ENCODE peak calls at places on chromosomes 13 and 19, in six cellular contexts. C is stimulated activated CD8-positive, alpha-beta memory T cell treated with anti-CD3 and anti-CD28 coated beads, Interleukin-2, amount 100 ng/mL, for 48 hours; O is nephron progenitor cell; B is NCI-H1048; Y is NCI-H524; F is body of pancreas. P is an unnamed sample.

GRCh38 chr19:39566064-39566463 is 26.1 kb upstream of the EID2 start:
- DNase-seq in C (no peak), O (no peak), B (no peak), Y (no peak), F (no peak), P (no peak)

GRCh38 chr13:45934283-45934682 is 82.7 kb upstream of the SIAH3 start:
- DNase-seq in C (no peak), O (no peak), B (no peak), Y (no peak), F (no peak), P (no peak)

GRCh38 chr13:23755040-23755439 is 134.2 kb downstream of the MIPEP start:
- DNase-seq in C (no peak), O (no peak), B (no peak), Y (no peak), F (no peak), P (no peak)

GRCh38 chr13:31424130-31424729 is 224.5 kb downstream of the B3GLCT start:
- DNase-seq in C (peak), O (peak), B (no peak), Y (peak), F (peak), P (peak)

GRCh38 chr13:109297628-109298027 is 488.8 kb downstream of the IRS2 start:
- DNase-seq in C (no peak), O (no peak), B (no peak), Y (no peak), F (no peak), P (no peak)

GRCh38 chr13:90091611-90092010 is 1255.9 kb upstream of the MIR17HG start:
- DNase-seq in C (no peak), O (no peak), B (no peak), Y (no peak), F (no peak), P (no peak)

GRCh38 chr19:12333162-12334159 is at the start of gene ZNF563:
- DNase-seq in C (peak), O (peak), B (peak), Y (peak), F (peak), P (peak)

GRCh38 chr19:55358493-55358892 is 4.0 kb upstream of the COX6B2 start:
- DNase-seq in C (no peak), O (no peak), B (no peak), Y (no peak), F (no peak), P (no peak)

GRCh38 chr19:39670998-39671397 is 15.3 kb downstream of the LGALS16 start:
- DNase-seq in C (no peak), O (no peak), B (no peak), Y (no peak), F (no peak), P (no peak)

GRCh38 chr13:32594339-32594738 is 8.1 kb downstream of the PDS5B start:
- DNase-seq in C (no peak), O (no peak), B (no peak), Y (no peak), F (no peak), P (no peak)

GRCh38 chr19:13796301-13797057 is 1.2 kb downstream of the ZSWIM4 start:
- DNase-seq in C (no peak), O (peak), B (no peak), Y (no peak), F (peak), P (no peak)

GRCh38 chr13:65881561-65882155 is 1348.5 kb downstream of the PCDH9 start:
- DNase-seq in C (no peak), O (no peak), B (no peak), Y (no peak), F (no peak), P (no peak)

GRCh38 chr19:56748443-56748842 is 76.9 kb upstream of the ZNF835 start:
- DNase-seq in C (no peak), O (no peak), B (no peak), Y (no peak), F (no peak), P (no peak)

GRCh38 chr13:19860884-19861655 is 2.4 kb downstream of the ZMYM5 start:
- DNase-seq in C (no peak), O (no peak), B (no peak), Y (no peak), F (peak), P (no peak)

P was measured in T follicular helper cell.